ENCODE peak calls at places on chromosomes 4 and X, in six cellular contexts. J is neural progenitor cell, W is PC-3, B is K562, L is astrocyte, X is Karpas-422. T is an unnamed sample.

GRCh38 chrX:10198254-10198653 is 41.5 kb downstream of the CLCN4 start:
- DNase-seq in J (no peak), W (no peak), B (no peak), L (peak; percentile 23), X (no peak), T (no peak)

GRCh38 chr4:187887886-187888285 is 107.7 kb upstream of the ZFP42 start:
- DNase-seq in J (no peak), W (no peak), B (no peak), L (no peak), X (no peak), T (no peak)

GRCh38 chrX:155819966-155820491 is 61.1 kb upstream of the VAMP7 start:
- DNase-seq in J (peak; percentile 68), W (peak; percentile 72), B (peak; percentile 44), L (peak; percentile 75), X (peak; percentile 86), T (peak; percentile 26)

GRCh38 chr4:126495163-126495752 is 1137.5 kb upstream of the INTU start:
- DNase-seq in J (no peak), W (no peak), B (no peak), L (no peak), X (no peak), T (no peak)

GRCh38 chr4:30172416-30172815 is 547.8 kb upstream of the PCDH7 start:
- DNase-seq in J (no peak), W (peak; percentile 30), B (no peak), L (no peak), X (no peak), T (no peak)

GRCh38 chr4:80125252-80126177 is 52.5 kb upstream of the ANTXR2 start:
- DNase-seq in J (no peak), W (peak; percentile 48), B (peak; percentile 28), L (peak; percentile 14), X (peak; percentile 41), T (no peak)

GRCh38 chr4:135240796-135241195 is 1039.2 kb upstream of the PABPC4L start:
- DNase-seq in J (no peak), W (no peak), B (no peak), L (no peak), X (no peak), T (no peak)

GRCh38 chr4:70997068-70997467 is 3.6 kb downstream of the DCK start:
- DNase-seq in J (no peak), W (no peak), B (no peak), L (no peak), X (no peak), T (no peak)

GRCh38 chr4:185711764-185712163 is 100.2 kb downstream of the SORBS2 start:
- DNase-seq in J (no peak), W (no peak), B (no peak), L (peak; percentile 54), X (no peak), T (no peak)

GRCh38 chr4:146142768-146143167 is 32.8 kb upstream of the LSM6 start:
- DNase-seq in J (no peak), W (no peak), B (no peak), L (no peak), X (no peak), T (no peak)

GRCh38 chr4:23171971-23172370 is 479.2 kb downstream of the GBA3 start:
- DNase-seq in J (no peak), W (peak; percentile 42), B (no peak), L (peak; percentile 14), X (no peak), T (peak; percentile 54)

GRCh38 chr4:88706574-88706973 is 8.9 kb upstream of the NAP1L5 start:
- DNase-seq in J (peak; percentile 45), W (peak; percentile 67), B (no peak), L (peak; percentile 58), X (peak; percentile 46), T (peak; percentile 58)

GRCh38 chr4:122824616-122825015 is 2.0 kb upstream of the FGF2 start:
- DNase-seq in J (no peak), W (no peak), B (no peak), L (no peak), X (no peak), T (peak; percentile 37)

GRCh38 chr4:102683846-102684581 is 76.8 kb downstream of the MANBA start:
- DNase-seq in J (no peak), W (no peak), B (no peak), L (no peak), X (no peak), T (no peak)

GRCh38 chr4:114132830-114133229 is 153.4 kb upstream of the ARSJ start:
- DNase-seq in J (peak; percentile 14), W (peak; percentile 20), B (no peak), L (no peak), X (peak; percentile 67), T (no peak)

GRCh38 chr4:36256398-36256828 is 12.1 kb upstream of the ARAP2 start:
- DNase-seq in J (no peak), W (no peak), B (no peak), L (no peak), X (no peak), T (no peak)

GRCh38 chrX:139933904-139934303 is 1.1 kb upstream of the ATP11C start:
- DNase-seq in J (no peak), W (no peak), B (no peak), L (no peak), X (no peak), T (peak; percentile 66)

GRCh38 chr4:163173713-163174112 is 7.0 kb upstream of the NAF1 start:
- DNase-seq in J (no peak), W (no peak), B (no peak), L (no peak), X (no peak), T (no peak)

GRCh38 chr4:163175971-163176958 is 9.6 kb upstream of the NAF1 start:
- DNase-seq in J (peak; percentile 18), W (no peak), B (no peak), L (no peak), X (no peak), T (no peak)

GRCh38 chr4:163167333-163167626 is 590 bp upstream of the NAF1 start:
- DNase-seq in J (no peak), W (no peak), B (no peak), L (peak; percentile 27), X (no peak), T (no peak)

GRCh38 chr4:163172666-163173065 is 6.0 kb upstream of the NAF1 start:
- DNase-seq in J (peak; percentile 62), W (no peak), B (no peak), L (no peak), X (no peak), T (no peak)

DNA sequence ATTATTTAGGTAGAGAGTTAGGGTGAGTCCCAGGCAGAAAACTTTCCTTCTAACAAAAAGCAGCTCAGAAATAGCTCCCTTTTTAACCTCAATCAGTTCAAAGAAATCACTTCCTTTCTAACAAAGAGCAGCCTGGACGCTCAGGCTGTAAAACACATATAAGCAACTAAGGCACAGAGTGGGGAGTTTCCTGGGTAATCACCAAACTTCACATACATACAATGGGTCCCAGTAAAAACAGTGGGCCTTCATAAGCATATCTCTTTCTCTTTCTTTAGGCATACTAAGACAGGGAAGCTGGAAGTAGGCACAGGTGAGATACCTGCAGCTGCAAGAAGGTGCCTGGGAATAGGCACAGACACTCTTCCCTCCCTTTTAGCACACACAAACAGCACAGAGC is 4.9 kb upstream of the NAF1 start:
- DNase-seq in J (no peak), W (no peak), B (no peak), L (no peak), X (no peak), T (no peak)
- H2AFZ ChIP-seq in J (no peak overlapping the region), W (no peak overlapping the region), B (no peak overlapping the region), L (no peak overlapping the region), X (no peak overlapping the region), T (no peak overlapping the region)

DNA sequence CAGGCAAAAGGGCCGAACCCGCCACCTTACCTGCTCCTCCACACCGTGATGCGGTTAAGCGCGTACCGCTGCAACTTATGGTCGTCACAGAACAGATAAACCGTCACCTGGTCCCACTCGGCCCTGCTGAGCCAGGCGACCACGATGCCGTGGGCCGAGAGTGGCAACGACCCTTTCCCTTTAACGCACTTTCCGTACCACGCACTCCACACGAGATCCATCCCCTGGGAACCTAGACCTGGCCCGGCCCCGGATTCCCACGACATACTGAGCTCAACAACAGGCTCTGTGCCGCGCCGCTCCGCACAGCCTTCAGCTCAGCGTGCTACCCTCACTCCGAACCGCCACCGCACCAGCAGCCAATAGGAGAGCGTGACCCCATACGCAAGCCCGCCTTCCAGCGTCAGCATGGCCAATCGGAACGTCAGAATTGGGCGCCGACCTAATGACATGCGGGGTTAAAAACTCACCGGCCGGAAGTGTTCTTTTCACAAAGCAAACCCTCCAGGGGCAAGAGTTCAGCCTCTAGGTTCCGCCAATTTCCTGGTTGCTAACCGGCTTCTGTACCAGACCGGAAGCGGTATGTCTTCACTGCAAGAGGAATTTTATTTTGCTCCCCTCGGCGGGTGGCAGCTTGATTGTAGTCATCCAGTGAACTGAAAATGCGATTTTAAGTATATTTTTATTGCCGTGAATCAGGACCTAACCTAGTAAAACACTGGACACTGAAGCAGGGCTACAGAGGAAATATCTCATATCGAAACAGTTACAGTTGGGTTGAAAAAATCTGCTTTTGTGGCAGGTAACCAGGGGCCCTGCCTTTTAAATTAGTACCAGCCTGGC is at the start of gene LAS1L:
- DNase-seq in J (peak; percentile 93), W (peak; percentile 94), B (peak; percentile 98), L (peak; percentile 87), X (peak; percentile 97), T (peak; percentile 95)
- H2AFZ ChIP-seq in J (peak within 1 kb of the TSS; percentile 68), W (peak within 1 kb of the TSS; percentile 92), B (peak within 1 kb of the TSS; percentile 89), L (peak within 1 kb of the TSS; percentile 96), X (no peak within 1 kb of the TSS), T (peak within 1 kb of the TSS; percentile 93)

GRCh38 chrX:17736478-17736855 is 826 bp upstream of the SCML1 start:
- DNase-seq in J (no peak), W (peak; percentile 15), B (no peak), L (no peak), X (no peak), T (no peak)
- H2AFZ ChIP-seq in J (no peak overlapping the region), W (peak overlapping the region; percentile 73), B (peak overlapping the region; percentile 24), L (peak overlapping the region; percentile 60), X (no peak overlapping the region), T (peak overlapping the region; percentile 40)

GRCh38 chr4:1449475-1449832 is 43.2 kb upstream of the NKX1-1 start:
- DNase-seq in J (no peak), W (no peak), B (no peak), L (no peak), X (no peak), T (no peak)

GRCh38 chr4:1451752-1452122 is 45.5 kb upstream of the NKX1-1 start:
- DNase-seq in J (no peak), W (no peak), B (no peak), L (no peak), X (no peak), T (peak; percentile 30)

GRCh38 chr4:1452431-1453051 is 46.3 kb upstream of the NKX1-1 start:
- DNase-seq in J (no peak), W (no peak), B (no peak), L (no peak), X (no peak), T (no peak)

GRCh38 chr4:1449833-1450741 is 43.8 kb upstream of the NKX1-1 start:
- DNase-seq in J (no peak), W (no peak), B (no peak), L (no peak), X (no peak), T (peak; percentile 15)

DNA sequence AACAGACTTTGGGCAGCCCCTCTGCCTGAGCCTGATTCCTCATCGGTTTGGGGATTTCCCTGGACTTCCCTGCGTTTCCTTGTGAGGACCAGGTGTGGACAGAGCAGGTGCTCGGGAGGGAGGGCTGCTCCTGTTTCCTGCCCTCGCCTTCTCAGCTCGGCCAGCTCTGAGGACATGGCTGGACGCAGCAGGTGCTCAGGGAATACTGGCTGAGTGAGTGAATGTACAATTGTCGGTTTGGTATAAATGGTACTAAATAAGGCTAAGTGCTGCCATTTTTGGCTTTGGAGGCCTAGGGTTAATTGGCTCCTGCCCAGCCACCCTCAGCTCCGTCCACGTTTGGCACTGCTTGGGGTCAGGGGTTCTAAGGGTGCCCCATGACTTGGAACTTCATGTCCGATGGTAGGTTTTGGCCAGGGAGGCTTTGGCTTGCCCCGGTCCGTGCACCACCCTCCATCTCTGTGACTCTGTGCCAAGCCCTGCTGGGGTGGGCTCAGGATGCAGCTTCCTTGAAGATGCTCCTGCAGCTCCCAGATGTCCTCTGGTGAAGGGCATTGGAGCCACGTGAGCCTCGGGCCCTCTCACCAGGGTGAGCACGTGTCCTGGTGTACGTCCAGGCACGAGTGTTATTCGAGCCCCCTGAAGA is 45.0 kb upstream of the NKX1-1 start:
- DNase-seq in J (no peak), W (no peak), B (no peak), L (no peak), X (no peak), T (peak; percentile 65)
- H2AFZ ChIP-seq in J (no peak overlapping the region), W (no peak overlapping the region), B (no peak overlapping the region), L (no peak overlapping the region), X (no peak overlapping the region), T (no peak overlapping the region)